ENCODE peak calls at places on chromosomes 16 and 17, in five cellular contexts. M, F, K, G and J are unnamed samples.

GRCh38 chr17:17349724-17350106 is 46.5 kb downstream of the NT5M start:
- DNase-seq in M (no peak), K (no peak), G (no peak), F (no peak), J (no peak)

GRCh38 chr16:89201467-89202377 is 1.4 kb upstream of the SLC22A31 start:
- DNase-seq in K (no peak), M (no peak), F (peak), G (peak), J (peak)

GRCh38 chr17:17377071-17377487 is 73.9 kb downstream of the NT5M start:
- DNase-seq in K (no peak), M (no peak), G (no peak), F (no peak), J (no peak)

GRCh38 chr17:67466251-67466650 is 89.2 kb downstream of the PITPNC1 start:
- DNase-seq in G (no peak), K (no peak), M (no peak), F (no peak), J (no peak)

GRCh38 chr16:1152651-1153259 is at the start of gene CACNA1H:
- DNase-seq in M (no peak), G (peak), F (peak), K (no peak), J (peak)

GRCh38 chr17:33964344-33964979 is 290.6 kb upstream of the CCL2 start:
- DNase-seq in F (peak), M (no peak), K (no peak), G (no peak), J (no peak)

GRCh38 chr17:44314869-44315661 is 6.7 kb downstream of the RUNDC3A start:
- DNase-seq in M (no peak), K (no peak), F (peak), G (peak), J (no peak)

GRCh38 chr16:49835116-49835880 is 20.6 kb downstream of the ZNF423 start:
- DNase-seq in G (no peak), M (no peak), F (no peak), K (no peak), J (no peak)

GRCh38 chr17:7910281-7910680 is 5.8 kb downstream of the RNF227 start:
- DNase-seq in G (no peak), F (no peak), K (no peak), M (no peak), J (no peak)

GRCh38 chr17:50304781-50305404 is 30.6 kb downstream of the TMEM92 start:
- DNase-seq in F (no peak), M (peak), K (no peak), G (no peak), J (no peak)

GRCh38 chr17:48002920-48003685 is 32.2 kb downstream of the CDK5RAP3 start:
- DNase-seq in K (no peak), F (no peak), G (peak), M (no peak), J (no peak)

GRCh38 chr16:56606688-56607618 is 1.4 kb upstream of the MT2A start:
- DNase-seq in M (peak), F (no peak), K (peak), G (no peak), J (no peak)

GRCh38 chr17:78999947-79000395 is 9.6 kb downstream of the CANT1 start:
- DNase-seq in K (no peak), F (no peak), M (no peak), G (no peak), J (no peak)

GRCh38 chr17:58412910-58413630 is 4.3 kb downstream of the RNF43 start:
- DNase-seq in K (no peak), G (no peak), F (peak), M (no peak), J (no peak)

GRCh38 chr16:12553191-12553590 is 250.5 kb downstream of the CPPED1 start:
- DNase-seq in M (no peak), F (no peak), G (no peak), K (no peak), J (no peak)

GRCh38 chr16:69373019-69373418 is 12.8 kb downstream of the TERF2 start:
- DNase-seq in G (no peak), K (no peak), F (peak), M (no peak), J (no peak)

GRCh38 chr16:11727945-11728543 is 14.6 kb downstream of the TXNDC11 start:
- DNase-seq in K (no peak), F (no peak), M (no peak), G (no peak), J (no peak)

GRCh38 chr17:32488177-32488542 is 1.4 kb downstream of the CDK5R1 start:
- DNase-seq in M (no peak), G (no peak), F (no peak), K (no peak), J (no peak)

GRCh38 chr17:74960739-74961342 is 11.7 kb downstream of the HID1 start:
- DNase-seq in K (no peak), F (peak), G (peak), M (peak), J (peak)

GRCh38 chr17:44311562-44312181 is 3.3 kb downstream of the RUNDC3A start:
- DNase-seq in M (no peak), K (no peak), F (no peak), G (no peak), J (no peak)

GRCh38 chr16:10983175-10983558 is 38.8 kb downstream of the CLEC16A start:
- DNase-seq in M (no peak), K (no peak), F (no peak), G (no peak), J (no peak)

GRCh38 chr16:52436646-52437645 is 110.0 kb downstream of the TOX3 start:
- DNase-seq in K (no peak), G (no peak), M (no peak), F (no peak), J (no peak)

DNA sequence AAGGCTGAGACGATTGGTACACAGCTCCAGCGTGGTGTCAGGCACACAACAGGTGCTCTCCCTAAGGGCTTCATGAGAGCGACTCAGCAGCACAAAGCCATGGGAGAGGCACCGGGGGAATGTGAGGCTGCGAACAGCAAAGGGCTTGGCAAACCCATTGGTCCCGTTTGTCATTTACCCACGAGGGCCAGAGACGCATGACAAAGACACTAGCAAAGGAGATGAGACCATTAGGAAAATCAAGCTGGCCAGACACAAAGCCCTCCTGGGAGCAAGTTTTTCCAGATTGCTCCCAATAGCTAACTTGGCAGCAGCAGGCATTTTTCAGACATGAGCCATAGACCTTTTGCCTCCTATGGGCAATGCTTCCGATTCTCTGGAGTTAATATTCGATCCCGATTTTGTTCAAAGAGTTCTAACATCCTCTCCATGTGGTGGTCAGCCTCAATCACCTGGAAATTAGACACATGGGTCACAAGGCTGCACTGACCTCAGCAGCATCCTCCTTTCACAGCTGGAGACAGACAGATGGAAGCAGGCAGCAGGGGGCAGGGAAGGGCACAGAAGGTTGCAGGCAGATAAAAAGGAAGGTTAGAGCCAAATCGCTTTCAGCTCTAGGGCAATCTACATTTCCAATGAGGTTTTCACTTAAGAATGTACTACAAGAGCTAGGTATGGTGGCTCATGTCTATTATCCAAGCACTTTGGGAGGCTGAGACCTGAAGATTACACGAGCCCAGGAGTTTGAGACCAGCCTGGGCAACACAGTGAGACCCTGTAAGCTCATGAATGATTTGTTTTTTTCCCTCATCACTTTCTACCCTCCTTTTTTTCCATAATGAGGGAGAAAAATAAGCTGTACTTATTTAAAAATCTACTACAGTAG is 38.1 kb downstream of the TK2 start:
- DNase-seq in K (no peak), M (peak), G (peak), F (no peak), J (no peak)
- TF ChIP-seq CTCF in K (no peak), M (no peak), G (no peak), F (no peak), J (no peak)

GRCh38 chr17:82914375-82914774 is 74.6 kb upstream of the ZNF750 start:
- DNase-seq in F (no peak), G (no peak), K (no peak), M (no peak), J (no peak)
- TF ChIP-seq CTCF in F (no peak), G (no peak), K (peak), M (no peak), J (no peak)

GRCh38 chr17:29758255-29758654 is 135.5 kb upstream of the CORO6 start:
- DNase-seq in F (no peak), K (no peak), G (no peak), M (no peak), J (no peak)

GRCh38 chr17:29763273-29763672 is 140.6 kb upstream of the CORO6 start:
- DNase-seq in K (no peak), F (no peak), M (no peak), G (no peak), J (no peak)

GRCh38 chr17:29764217-29764616 is 141.5 kb upstream of the CORO6 start:
- DNase-seq in K (no peak), M (no peak), F (no peak), G (no peak), J (no peak)

GRCh38 chr17:29760279-29760721 is 137.6 kb upstream of the CORO6 start:
- DNase-seq in M (peak), K (no peak), G (no peak), F (peak), J (no peak)

DNA sequence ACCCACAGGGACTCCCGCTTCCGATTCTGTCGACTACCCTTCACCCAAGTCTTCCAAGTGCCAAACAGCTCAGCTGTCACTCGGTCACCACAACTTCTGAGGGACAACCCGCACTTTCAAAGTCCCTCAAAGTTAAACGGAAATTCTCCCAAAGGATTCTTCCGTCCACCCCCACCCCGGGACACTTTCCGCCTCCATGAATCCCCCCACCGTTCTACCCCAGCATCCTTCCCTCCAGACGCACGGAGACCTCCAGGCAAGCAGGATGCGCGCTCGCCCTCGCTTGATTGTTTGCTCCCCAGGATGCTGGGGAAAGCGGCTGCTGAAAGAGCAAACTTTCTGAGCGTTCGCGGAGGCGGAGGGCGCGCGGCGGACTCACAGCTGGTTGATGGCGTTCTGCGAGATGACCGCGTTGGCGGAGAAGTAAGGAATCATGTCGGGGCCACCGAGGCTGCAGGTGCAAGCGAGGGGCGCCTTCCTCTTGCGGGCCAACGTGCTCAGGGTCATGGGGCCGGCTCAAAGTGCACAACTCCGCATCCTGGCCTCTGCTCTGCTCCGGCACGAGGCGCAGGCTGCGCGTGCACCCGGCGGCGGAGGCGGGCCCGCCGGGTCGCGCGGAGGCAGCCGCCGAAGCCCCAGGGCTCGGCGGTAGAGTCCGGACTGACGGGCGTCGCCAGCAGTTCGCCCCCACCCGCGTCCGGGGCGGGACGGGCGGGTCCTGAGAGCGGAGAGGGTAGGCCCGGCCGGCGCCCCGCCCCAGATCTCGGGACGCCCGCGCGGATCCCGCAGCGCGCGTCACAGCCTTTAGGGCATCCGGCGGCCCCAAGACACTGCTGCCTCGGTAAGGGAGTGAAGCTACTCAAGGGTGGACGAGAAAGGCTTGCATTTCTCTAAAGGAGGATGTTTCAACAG is 138.3 kb upstream of the CORO6 start:
- DNase-seq in K (peak), M (peak), F (peak), G (peak), J (peak)
- TF ChIP-seq CTCF in K (no peak), M (no peak), F (no peak), G (no peak), J (no peak)

GRCh38 chr17:19319771-19320505 is 42.6 kb downstream of the B9D1 start:
- DNase-seq in K (no peak), M (no peak), F (no peak), G (no peak), J (no peak)

GRCh38 chr17:19322861-19323260 is 39.7 kb downstream of the B9D1 start:
- DNase-seq in G (no peak), F (no peak), K (no peak), M (no peak), J (no peak)

GRCh38 chr17:19322129-19322505 is 40.4 kb downstream of the B9D1 start:
- DNase-seq in K (no peak), G (no peak), M (no peak), F (no peak), J (no peak)

GRCh38 chr17:19320876-19321275 is 41.6 kb downstream of the B9D1 start:
- DNase-seq in G (no peak), F (no peak), M (no peak), K (no peak), J (no peak)

DNA sequence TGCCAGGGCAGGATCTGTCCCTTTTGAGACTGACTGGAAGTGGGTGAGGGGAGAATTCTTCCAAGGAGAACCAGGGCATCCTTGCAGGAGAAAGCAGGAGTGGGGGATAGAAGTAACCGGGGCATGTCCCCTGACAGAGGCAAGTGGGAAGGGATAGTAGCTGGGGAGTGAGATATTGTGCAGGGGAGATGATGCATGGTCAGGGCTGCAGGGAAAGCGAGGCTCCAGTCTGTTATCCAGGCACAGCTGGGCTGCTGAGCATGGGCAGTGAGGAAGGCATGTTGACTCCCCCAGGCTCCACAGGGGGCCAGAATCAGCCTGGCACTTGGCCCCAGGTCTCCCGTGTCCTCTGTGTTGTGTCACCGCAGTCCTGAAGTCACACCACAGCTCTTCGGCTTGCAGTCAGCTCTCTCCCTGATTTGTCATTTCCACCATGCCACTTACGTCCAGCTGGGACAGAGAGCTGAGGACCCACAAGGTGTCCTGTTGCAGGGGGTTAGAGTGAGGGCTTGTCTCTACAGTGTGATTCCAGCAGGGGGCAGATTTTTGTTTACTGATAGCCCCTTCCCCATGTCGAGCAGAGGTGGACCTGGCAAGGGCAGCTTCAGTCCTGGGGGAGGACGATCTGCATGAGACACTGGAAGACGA is 40.9 kb downstream of the B9D1 start:
- DNase-seq in M (no peak), G (no peak), F (no peak), K (no peak), J (no peak)
- TF ChIP-seq CTCF in M (no peak), G (no peak), F (no peak), K (no peak), J (peak)

GRCh38 chr17:62706598-62707424 is 79.3 kb downstream of the MRC2 start:
- DNase-seq in K (no peak), M (no peak), F (no peak), G (no peak), J (peak)

GRCh38 chr17:62704381-62704971 is 77.0 kb downstream of the MRC2 start:
- DNase-seq in F (peak), K (no peak), G (no peak), M (peak), J (no peak)

GRCh38 chr17:62703776-62704380 is 76.4 kb downstream of the MRC2 start:
- DNase-seq in G (peak), F (peak), M (peak), K (no peak), J (peak)

GRCh38 chr17:62705781-62706597 is 78.5 kb downstream of the MRC2 start:
- DNase-seq in M (peak), F (no peak), G (no peak), K (no peak), J (no peak)

DNA sequence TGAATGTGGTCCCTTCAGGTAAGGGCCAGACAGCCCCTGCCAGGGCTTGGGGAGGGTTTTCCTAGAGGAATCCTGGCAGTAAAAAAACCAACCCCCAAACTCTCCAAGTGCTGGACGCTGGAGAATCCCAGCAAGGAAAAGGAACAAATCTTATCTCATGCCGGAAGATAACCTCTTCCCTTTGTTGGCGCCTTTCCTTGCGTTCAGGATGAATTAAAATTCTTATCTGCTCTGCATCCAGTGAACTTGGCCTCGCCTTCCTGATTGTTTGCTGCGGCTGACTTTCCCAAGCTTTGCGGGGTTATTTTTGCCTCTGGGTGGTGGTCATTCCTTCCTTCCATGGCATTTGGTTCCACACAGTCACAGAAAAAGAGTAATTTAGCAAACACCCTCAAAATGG is 77.6 kb downstream of the MRC2 start:
- DNase-seq in K (no peak), F (no peak), G (no peak), M (no peak), J (no peak)
- TF ChIP-seq CTCF in K (no peak), F (no peak), G (no peak), M (peak), J (no peak)

GRCh38 chr16:67115649-67116048 is 5.9 kb downstream of the PHAF1 start:
- DNase-seq in M (peak), K (no peak), G (no peak), F (no peak), J (no peak)
- TF ChIP-seq CTCF in M (no peak), K (no peak), G (no peak), F (no peak), J (no peak)

DNA sequence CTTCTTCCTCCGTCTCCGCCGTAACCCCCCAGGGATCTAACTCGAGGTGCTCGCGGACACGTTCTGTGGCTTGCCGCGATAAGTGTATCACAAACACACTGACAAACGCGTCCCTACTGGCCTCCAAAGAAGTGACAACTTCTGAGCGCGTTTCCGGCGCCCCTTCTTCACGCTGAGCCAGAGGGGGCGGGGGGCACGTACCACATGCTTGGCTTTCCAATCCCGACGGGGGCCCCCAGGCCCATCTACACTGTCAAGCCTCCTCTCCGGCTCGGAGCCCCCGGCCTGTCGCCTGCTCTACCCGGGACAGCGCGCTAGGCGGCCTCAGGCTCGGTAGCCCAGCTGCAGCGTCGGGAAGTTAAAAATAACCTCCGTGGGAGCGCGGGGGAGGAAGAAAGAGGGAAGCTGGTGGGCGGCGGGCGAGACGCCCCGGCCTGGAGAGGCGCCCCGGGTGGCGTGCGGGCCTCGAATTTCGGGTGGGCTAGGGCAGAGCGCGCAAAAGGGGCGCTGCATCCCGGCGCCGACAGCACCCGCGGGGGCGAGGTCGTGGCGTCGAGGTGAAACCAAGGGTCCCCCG is 676 bp upstream of the SPHK1 start:
- DNase-seq in F (peak), M (peak), K (no peak), G (peak), J (peak)
- TF ChIP-seq CTCF in F (peak), M (no peak), K (peak), G (peak), J (peak)

DNA sequence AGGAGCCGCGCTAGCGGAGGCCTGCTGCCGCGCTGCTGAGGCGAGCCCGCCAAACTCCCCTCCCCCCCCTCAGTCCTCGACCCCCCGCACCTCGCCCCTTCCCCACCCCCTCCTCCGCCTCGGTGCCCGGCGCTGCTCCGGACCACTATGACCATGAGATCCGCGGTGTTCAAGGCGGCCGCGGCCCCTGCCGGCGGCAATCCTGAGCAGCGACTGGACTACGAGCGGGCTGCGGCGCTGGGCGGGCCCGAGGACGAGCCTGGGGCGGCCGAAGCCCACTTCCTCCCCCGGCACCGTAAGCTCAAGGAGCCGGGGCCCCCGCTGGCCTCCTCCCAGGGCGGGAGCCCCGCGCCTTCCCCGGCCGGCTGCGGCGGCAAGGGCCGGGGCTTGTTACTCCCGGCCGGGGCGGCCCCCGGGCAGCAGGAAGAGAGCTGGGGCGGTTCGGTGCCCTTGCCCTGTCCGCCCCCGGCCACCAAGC is 734 bp downstream of the MSL1 start:
- DNase-seq in F (peak), G (peak), K (no peak), M (no peak), J (peak)
- TF ChIP-seq CTCF in F (no peak), G (no peak), K (peak), M (no peak), J (peak)